ENCODE peak calls at places on chromosomes 4 and X, in eight cellular contexts. Q is body of pancreas, X is H54, G is GM12892, E is breast epithelium, O is IMR-90, P is NB4, L is endothelial cell of umbilical vein. W is an unnamed sample.

GRCh38 chr4:110371016-110371795 is 104.7 kb upstream of the ENPEP start:
- DNase-seq in L (no peak), E (no peak), P (no peak), Q (no peak), X (no peak), O (no peak), G (no peak), W (no peak)

GRCh38 chr4:3822230-3822947 is 56.2 kb downstream of the ADRA2C start:
- DNase-seq in G (no peak), P (no peak), E (no peak), X (no peak), O (no peak), Q (no peak), L (no peak), W (no peak)

GRCh38 chr4:154234576-154234975 is 257.0 kb downstream of the DCHS2 start:
- DNase-seq in P (no peak), L (no peak), Q (no peak), O (no peak), E (no peak), G (no peak), X (no peak), W (no peak)

GRCh38 chrX:80174925-80175574 is 160.5 kb downstream of the TBX22 start:
- DNase-seq in O (no peak), L (no peak), G (no peak), X (no peak), E (no peak), P (no peak), Q (peak; percentile 14), W (no peak)

GRCh38 chr4:115145393-115146160 is 32.2 kb upstream of the NDST4 start:
- DNase-seq in G (no peak), O (no peak), L (no peak), X (no peak), P (no peak), E (no peak), Q (peak; percentile 68), W (no peak)

GRCh38 chrX:1444896-1445480 is 7.7 kb downstream of the ASMTL start:
- DNase-seq in O (no peak), Q (no peak), G (no peak), P (no peak), L (no peak), X (no peak), E (no peak), W (no peak)

GRCh38 chr4:133146574-133147198 is 2.4 kb upstream of the PCDH10 start:
- DNase-seq in Q (peak; percentile 38), X (no peak), P (peak; percentile 25), E (no peak), O (peak; percentile 40), G (no peak), L (peak; percentile 88), W (peak; percentile 41)

GRCh38 chr4:53541577-53542206 is 49.6 kb downstream of the LNX1 start:
- DNase-seq in G (no peak), E (no peak), Q (no peak), L (peak; percentile 84), O (peak; percentile 95), P (no peak), X (no peak), W (no peak)

GRCh38 chrX:63503541-63503940 is 152.4 kb upstream of the SPIN4 start:
- DNase-seq in G (no peak), L (peak; percentile 1), O (peak; percentile 20), E (no peak), X (peak; percentile 3), Q (no peak), P (no peak), W (no peak)

GRCh38 chrX:97189668-97190067 is 306.0 kb downstream of the RPA4 start:
- DNase-seq in O (no peak), E (no peak), G (no peak), P (no peak), L (no peak), X (no peak), Q (no peak), W (no peak)

GRCh38 chr4:38411092-38411491 is 252.9 kb upstream of the KLF3 start:
- DNase-seq in L (no peak), X (no peak), O (no peak), E (no peak), P (no peak), Q (no peak), G (no peak), W (no peak)

GRCh38 chr4:7900351-7900750 is 39.3 kb downstream of the AFAP1 start:
- DNase-seq in E (no peak), G (no peak), X (no peak), P (no peak), Q (no peak), L (no peak), O (no peak), W (no peak)

GRCh38 chrX:153382563-153383482 is 18.3 kb downstream of the PNMA6E start:
- DNase-seq in G (no peak), L (no peak), X (no peak), P (no peak), E (no peak), O (no peak), Q (no peak), W (no peak)

GRCh38 chrX:109840585-109840984 is 107.5 kb upstream of the ACSL4 start:
- DNase-seq in E (peak; percentile 53), Q (no peak), X (no peak), P (peak; percentile 91), G (no peak), L (no peak), O (peak; percentile 95), W (peak; percentile 55)

GRCh38 chr4:98448923-98449322 is 187.7 kb downstream of the RAP1GDS1 start:
- DNase-seq in L (no peak), O (no peak), Q (no peak), G (no peak), E (no peak), X (no peak), P (peak; percentile 18), W (no peak)

GRCh38 chrX:149370097-149370496 is 135.0 kb downstream of the IDS start:
- DNase-seq in O (no peak), L (no peak), Q (no peak), G (no peak), P (no peak), X (no peak), E (no peak), W (no peak)

GRCh38 chr4:113064244-113064643 is 14.8 kb downstream of the ANK2 start:
- DNase-seq in P (no peak), G (no peak), E (no peak), X (no peak), Q (peak; percentile 41), L (no peak), O (no peak), W (no peak)

DNA sequence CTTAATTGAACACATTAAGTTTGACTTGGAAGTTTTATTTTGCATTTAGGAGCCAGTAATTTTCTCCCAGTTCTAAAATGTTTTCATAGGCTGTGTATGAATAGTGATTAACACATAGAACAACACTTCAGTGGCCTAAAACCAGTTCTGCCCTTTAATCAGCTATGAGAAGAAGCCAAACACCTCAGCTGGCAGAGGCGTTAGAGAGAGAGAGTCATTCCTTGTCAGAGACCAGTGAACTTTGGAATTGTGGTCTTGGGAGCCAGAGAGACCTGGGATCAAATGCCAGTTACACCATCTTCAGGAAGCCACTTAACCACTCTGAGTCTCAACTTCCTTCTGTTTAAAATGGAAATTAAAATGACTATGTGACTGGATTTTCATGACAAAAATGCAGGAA is 39.3 kb upstream of the PRPS2 start:
- DNase-seq in E (no peak), G (no peak), O (no peak), X (no peak), L (no peak), P (no peak), Q (peak; percentile 59), W (no peak)
- TF ChIP-seq POLR2A in E (no peak), G (no peak), O (no peak), X (no peak), L (no peak), P (no peak), Q (no peak), W (no peak)

GRCh38 chr4:126603210-126603609 is 1029.5 kb upstream of the INTU start:
- DNase-seq in P (no peak), L (no peak), G (no peak), Q (no peak), O (no peak), E (no peak), X (no peak), W (no peak)

GRCh38 chr4:126604273-126604867 is 1028.4 kb upstream of the INTU start:
- DNase-seq in O (peak; percentile 61), P (peak; percentile 38), G (no peak), Q (no peak), L (peak; percentile 39), E (no peak), X (no peak), W (peak; percentile 38)

DNA sequence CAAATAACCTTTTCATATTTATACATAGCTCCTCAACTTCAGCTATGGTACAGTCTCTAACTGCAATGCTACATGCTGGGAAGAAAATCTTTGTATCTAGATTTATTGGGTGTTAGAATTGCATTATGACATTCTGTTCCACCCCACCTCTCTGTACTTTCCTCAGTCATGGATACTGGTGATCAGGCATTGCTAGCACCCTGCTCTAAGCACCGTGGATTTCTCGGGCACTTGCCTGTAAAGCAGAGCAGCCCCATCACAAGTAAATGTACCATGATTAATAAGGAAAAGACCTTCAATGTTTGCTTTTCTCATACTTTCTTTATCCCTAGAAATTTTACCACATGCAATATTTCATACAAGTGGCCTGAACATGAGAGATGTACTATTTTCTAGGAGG is 1028.9 kb upstream of the INTU start:
- DNase-seq in O (no peak), P (no peak), E (no peak), G (no peak), X (no peak), Q (no peak), L (peak; percentile 3), W (no peak)
- TF ChIP-seq POLR2A in O (no peak), P (no peak), E (no peak), G (no peak), X (no peak), Q (no peak), L (no peak), W (no peak)

GRCh38 chr4:169270810-169271691 is at the start of gene SH3RF1:
- DNase-seq in Q (peak; percentile 91), L (peak; percentile 88), G (peak; percentile 60), E (peak; percentile 86), P (peak; percentile 74), X (peak; percentile 46), O (peak; percentile 82), W (peak; percentile 85)
- TF ChIP-seq POLR2A in Q (peak; percentile 89), L (peak; percentile 65), G (no peak), E (peak; percentile 66), P (no peak), X (peak; percentile 92), O (peak; percentile 95), W (no peak)

DNA sequence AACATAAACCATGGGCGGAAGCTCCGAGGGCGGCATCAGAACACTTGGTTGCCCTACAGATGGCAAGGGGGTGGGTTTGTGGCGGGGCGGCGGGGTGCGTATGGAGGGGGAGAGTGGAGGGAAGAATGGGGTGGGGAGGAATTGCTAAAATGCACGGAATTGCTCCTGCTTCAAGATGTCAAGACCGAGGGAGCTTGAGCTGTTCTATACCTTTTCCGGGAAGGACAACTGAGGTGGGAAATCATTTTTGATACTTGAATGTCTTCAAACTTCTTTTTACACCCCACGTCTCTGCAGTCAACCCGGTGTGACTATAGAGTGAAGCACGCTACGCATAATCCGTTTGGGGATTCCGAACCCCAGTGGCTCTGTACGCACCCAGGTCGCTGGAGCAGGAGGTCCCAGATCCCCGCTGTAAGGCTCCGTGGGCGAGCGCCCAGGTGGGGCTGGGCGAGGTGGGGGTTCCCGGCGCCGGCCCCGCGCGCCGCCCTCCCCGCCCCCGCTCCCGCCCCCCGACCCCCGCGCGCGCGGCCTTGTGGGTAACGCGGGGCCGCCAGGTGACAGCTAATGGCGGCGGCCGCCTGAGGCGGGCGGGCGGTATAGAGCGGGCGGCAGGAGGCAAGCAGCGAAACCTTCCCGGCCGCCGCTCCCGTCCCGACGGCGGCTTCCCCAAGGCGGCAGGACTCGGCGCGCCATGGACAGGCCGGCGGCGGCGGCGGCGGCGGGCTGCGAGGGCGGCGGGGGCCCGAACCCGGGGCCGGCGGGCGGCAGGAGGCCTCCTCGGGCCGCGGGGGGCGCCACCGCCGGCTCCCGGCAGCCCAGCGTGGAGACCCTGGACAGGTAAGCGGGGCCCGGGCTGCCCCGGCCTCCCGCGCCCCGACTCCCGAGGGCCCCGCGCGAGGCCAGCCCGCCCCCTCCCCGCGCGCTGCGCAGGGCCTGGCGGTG is at the start of gene MTMR1:
- DNase-seq in G (peak; percentile 45), X (no peak), O (no peak), P (peak; percentile 34), L (peak; percentile 6), E (no peak), Q (peak; percentile 63), W (peak; percentile 36)
- TF ChIP-seq POLR2A in G (peak; percentile 57), X (no peak), O (peak; percentile 40), P (no peak), L (no peak), E (no peak), Q (peak; percentile 35), W (no peak)